ENCODE peak calls at places on chromosome 1, in four cellular contexts. J is left lung, Q is foreskin fibroblast, Y is AG04449. R is an unnamed sample.
A peak's percentile ranks its signal among the peaks of the same experiment; 100 is the strongest.

GRCh38 chr1:226549094-226549936 is 751 bp downstream of the STUM start:
- DNase-seq in J (no peak), Y (no peak), Q (peak; percentile 26), R (no peak)

GRCh38 chr1:169812131-169812530 is 17.4 kb upstream of the METTL18 start:
- DNase-seq in J (no peak), Q (no peak), Y (no peak), R (no peak)

GRCh38 chr1:86156571-86157455 is at the start of gene COL24A1:
- DNase-seq in Y (no peak), Q (peak; percentile 78), J (peak; percentile 85), R (peak; percentile 31)

GRCh38 chr1:108816049-108816882 is 40.6 kb downstream of the AKNAD1 start:
- DNase-seq in J (no peak), Q (peak; percentile 95), Y (no peak), R (peak; percentile 92)

GRCh38 chr1:209673631-209674417 is 1.4 kb upstream of the G0S2 start:
- DNase-seq in Y (no peak), J (peak; percentile 72), Q (no peak), R (peak; percentile 35)

GRCh38 chr1:229381234-229381633 is 38.4 kb upstream of the CCSAP start:
- DNase-seq in Y (no peak), Q (no peak), J (no peak), R (no peak)

GRCh38 chr1:152112101-152112884 is 3.0 kb downstream of the TCHH start:
- DNase-seq in J (peak; percentile 65), Q (peak; percentile 46), Y (no peak), R (peak; percentile 40)

GRCh38 chr1:21568809-21569385 is 59.7 kb downstream of the ALPL start:
- DNase-seq in Y (no peak), J (peak; percentile 42), Q (no peak), R (no peak)

GRCh38 chr1:225911207-225912130 is 12.6 kb downstream of the PYCR2 start:
- DNase-seq in Y (no peak), J (peak; percentile 97), Q (peak; percentile 66), R (peak; percentile 36)

GRCh38 chr1:164932580-164932979 is 373.6 kb downstream of the PBX1 start:
- DNase-seq in Y (no peak), Q (no peak), J (no peak), R (no peak)

GRCh38 chr1:233908092-233908491 is 3.6 kb downstream of the SLC35F3 start:
- DNase-seq in Y (no peak), Q (no peak), J (no peak), R (no peak)

GRCh38 chr1:201376464-201377374 is 761 bp downstream of the TNNT2 start:
- DNase-seq in Q (peak; percentile 42), Y (no peak), J (no peak), R (peak; percentile 4)

GRCh38 chr1:28580706-28581530 is 11.1 kb upstream of the RAB42 start:
- DNase-seq in Y (no peak), Q (peak; percentile 67), J (no peak), R (peak; percentile 49)

GRCh38 chr1:75554870-75555269 is 56.0 kb downstream of the SLC44A5 start:
- DNase-seq in J (no peak), Y (no peak), Q (no peak), R (no peak)

GRCh38 chr1:222009105-222009730 is 267.3 kb upstream of the DUSP10 start:
- DNase-seq in Q (no peak), Y (no peak), J (no peak), R (no peak)

GRCh38 chr1:14961661-14962267 is 191.8 kb upstream of the TMEM51 start:
- DNase-seq in J (no peak), Q (no peak), Y (no peak), R (no peak)

GRCh38 chr1:205998457-205999241 is 4.5 kb downstream of the RAB7B start:
- DNase-seq in Y (no peak), J (no peak), Q (peak; percentile 44), R (no peak)

GRCh38 chr1:99648107-99648506 is 2.2 kb downstream of the PALMD start:
- DNase-seq in J (peak; percentile 48), Q (no peak), Y (no peak), R (no peak)

GRCh38 chr1:94741956-94742355 is 78.2 kb upstream of the SLC44A3 start:
- DNase-seq in Q (no peak), Y (no peak), J (no peak), R (no peak)

GRCh38 chr1:33578557-33579448 is 106.4 kb downstream of the ZSCAN20 start:
- DNase-seq in J (no peak), Q (no peak), Y (no peak), R (no peak)
- H3K4me3 ChIP-seq in J (no peak overlapping the region), Q (no peak overlapping the region), Y (no peak overlapping the region), R (no peak overlapping the region)

GRCh38 chr1:66712819-66713218 is 39.4 kb upstream of the DYNLT5 start:
- DNase-seq in J (no peak), Q (no peak), Y (no peak), R (no peak)

DNA sequence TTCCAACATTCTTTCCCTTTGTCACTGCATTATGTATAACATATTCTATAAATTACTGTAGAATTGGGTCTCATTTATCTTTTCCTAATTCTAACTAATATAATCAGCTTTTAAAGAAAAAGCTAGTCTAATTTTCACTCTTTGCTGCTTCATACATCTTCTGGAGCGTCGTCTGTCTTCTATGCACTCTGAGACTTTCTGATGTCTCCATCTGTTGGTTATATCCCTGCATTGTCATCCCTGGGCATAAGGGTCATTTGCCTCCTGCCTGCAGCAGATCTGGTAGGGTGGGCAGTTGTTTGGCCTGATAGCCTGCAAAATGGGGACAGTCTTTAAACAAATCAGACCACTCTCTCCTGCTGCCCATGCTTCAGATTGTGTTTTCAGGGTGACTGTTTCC is 40.8 kb upstream of the DYNLT5 start:
- DNase-seq in Y (no peak), Q (peak; percentile 43), J (no peak), R (peak; percentile 8)
- TF ChIP-seq CTCF in Y (peak; percentile 12), Q (peak; percentile 21), J (no peak), R (peak; percentile 42)

GRCh38 chr1:156422602-156423091 is 53.6 kb downstream of the RHBG start:
- DNase-seq in Q (no peak), Y (no peak), J (no peak), R (no peak)
- H3K4me3 ChIP-seq in Q (no peak overlapping the region), Y (no peak overlapping the region), J (no peak overlapping the region), R (no peak overlapping the region)

GRCh38 chr1:89996415-89997110 is 1.7 kb downstream of the ZNF326 start:
- DNase-seq in Y (no peak), Q (no peak), J (no peak), R (no peak)

GRCh38 chr1:89999628-90000027 is 4.7 kb downstream of the ZNF326 start:
- DNase-seq in Y (no peak), J (no peak), Q (no peak), R (no peak)

GRCh38 chr1:89999208-89999607 is 4.3 kb downstream of the ZNF326 start:
- DNase-seq in Y (no peak), Q (no peak), J (no peak), R (no peak)

GRCh38 chr1:89998306-89998705 is 3.4 kb downstream of the ZNF326 start:
- DNase-seq in Q (peak; percentile 62), Y (no peak), J (no peak), R (peak; percentile 44)

GRCh38 chr1:90000934-90001676 is 6.2 kb downstream of the ZNF326 start:
- DNase-seq in Q (no peak), Y (no peak), J (no peak), R (no peak)
- TF ChIP-seq CTCF in Q (no peak), Y (no peak), J (no peak), R (no peak)

GRCh38 chr1:150560011-150560438 is 10.8 kb downstream of the ADAMTSL4 start:
- DNase-seq in Q (peak; percentile 81), Y (no peak), J (peak; percentile 90), R (peak; percentile 54)
- H3K4me3 ChIP-seq in Q (no peak overlapping the region), Y (no peak overlapping the region), J (peak overlapping the region; percentile 50), R (peak overlapping the region; percentile 74)

R was measured in AG10803.